ENCODE peak calls at places on chromosomes 4 and X, in ten cellular contexts. One of them, this sample, is unnamed.

GRCh38 chr4:84877051-84877833 is 89.2 kb downstream of the WDFY3 start:
- DNase-seq in HFF-Myc: no peak
- DNase-seq in IMR-90: no peak
- DNase-seq in kidney tubule cell: peak; percentile 50
- DNase-seq in ELR: peak; percentile 66
- DNase-seq in RWPE2: no peak
- DNase-seq in HT1080: peak; percentile 7
- DNase-seq in activated naive CD8-positive, alpha-beta T cell treated with anti-CD3 and anti-CD28 coated beads, Interleukin-2, amount 50 U/mL, for 24 hours: no peak
- DNase-seq in OCI-LY7: no peak
- DNase-seq in NCI-H1694 treated with DMSO at 0.1 percent for 48 hours: no peak
- DNase-seq in this sample: no peak

GRCh38 chrX:11787564-11787963 is 29.5 kb downstream of the MSL3 start:
- DNase-seq in HFF-Myc: no peak
- DNase-seq in IMR-90: peak; percentile 33
- DNase-seq in kidney tubule cell: peak; percentile 60
- DNase-seq in ELR: peak; percentile 13
- DNase-seq in RWPE2: no peak
- DNase-seq in HT1080: no peak
- DNase-seq in activated naive CD8-positive, alpha-beta T cell treated with anti-CD3 and anti-CD28 coated beads, Interleukin-2, amount 50 U/mL, for 24 hours: peak; percentile 80
- DNase-seq in OCI-LY7: peak; percentile 15
- DNase-seq in NCI-H1694 treated with DMSO at 0.1 percent for 48 hours: no peak
- DNase-seq in this sample: peak; percentile 63

GRCh38 chr4:177480796-177481195 is 38.6 kb upstream of the AGA start:
- DNase-seq in HFF-Myc: no peak
- DNase-seq in IMR-90: peak; percentile 93
- DNase-seq in kidney tubule cell: peak; percentile 49
- DNase-seq in ELR: peak; percentile 93
- DNase-seq in RWPE2: no peak
- DNase-seq in HT1080: peak; percentile 42
- DNase-seq in activated naive CD8-positive, alpha-beta T cell treated with anti-CD3 and anti-CD28 coated beads, Interleukin-2, amount 50 U/mL, for 24 hours: no peak
- DNase-seq in OCI-LY7: no peak
- DNase-seq in NCI-H1694 treated with DMSO at 0.1 percent for 48 hours: no peak
- DNase-seq in this sample: no peak

GRCh38 chr4:140109626-140110213 is 44.3 kb downstream of the MAML3 start:
- DNase-seq in HFF-Myc: no peak
- DNase-seq in IMR-90: no peak
- DNase-seq in kidney tubule cell: no peak
- DNase-seq in ELR: no peak
- DNase-seq in RWPE2: no peak
- DNase-seq in HT1080: no peak
- DNase-seq in activated naive CD8-positive, alpha-beta T cell treated with anti-CD3 and anti-CD28 coated beads, Interleukin-2, amount 50 U/mL, for 24 hours: no peak
- DNase-seq in OCI-LY7: no peak
- DNase-seq in NCI-H1694 treated with DMSO at 0.1 percent for 48 hours: no peak
- DNase-seq in this sample: no peak

GRCh38 chr4:3441501-3442459 is at the start of gene HGFAC:
- DNase-seq in HFF-Myc: no peak
- DNase-seq in IMR-90: no peak
- DNase-seq in kidney tubule cell: no peak
- DNase-seq in ELR: no peak
- DNase-seq in RWPE2: no peak
- DNase-seq in HT1080: no peak
- DNase-seq in activated naive CD8-positive, alpha-beta T cell treated with anti-CD3 and anti-CD28 coated beads, Interleukin-2, amount 50 U/mL, for 24 hours: no peak
- DNase-seq in OCI-LY7: no peak
- DNase-seq in NCI-H1694 treated with DMSO at 0.1 percent for 48 hours: no peak
- DNase-seq in this sample: no peak

GRCh38 chrX:27598312-27598711 is 8.2 kb downstream of the DCAF8L2 start:
- DNase-seq in HFF-Myc: no peak
- DNase-seq in IMR-90: no peak
- DNase-seq in kidney tubule cell: no peak
- DNase-seq in ELR: no peak
- DNase-seq in RWPE2: no peak
- DNase-seq in HT1080: no peak
- DNase-seq in activated naive CD8-positive, alpha-beta T cell treated with anti-CD3 and anti-CD28 coated beads, Interleukin-2, amount 50 U/mL, for 24 hours: no peak
- DNase-seq in OCI-LY7: no peak
- DNase-seq in NCI-H1694 treated with DMSO at 0.1 percent for 48 hours: no peak
- DNase-seq in this sample: peak; percentile 37

GRCh38 chr4:123671633-123672404 is 275.2 kb downstream of the SPRY1 start:
- DNase-seq in HFF-Myc: no peak
- DNase-seq in IMR-90: no peak
- DNase-seq in kidney tubule cell: peak; percentile 8
- DNase-seq in ELR: no peak
- DNase-seq in RWPE2: no peak
- DNase-seq in HT1080: no peak
- DNase-seq in activated naive CD8-positive, alpha-beta T cell treated with anti-CD3 and anti-CD28 coated beads, Interleukin-2, amount 50 U/mL, for 24 hours: peak; percentile 23
- DNase-seq in OCI-LY7: no peak
- DNase-seq in NCI-H1694 treated with DMSO at 0.1 percent for 48 hours: no peak
- DNase-seq in this sample: no peak

GRCh38 chrX:12779534-12779933 is 11.7 kb upstream of the PRPS2 start:
- DNase-seq in HFF-Myc: no peak
- DNase-seq in IMR-90: no peak
- DNase-seq in kidney tubule cell: peak; percentile 82
- DNase-seq in ELR: no peak
- DNase-seq in RWPE2: no peak
- DNase-seq in HT1080: no peak
- DNase-seq in activated naive CD8-positive, alpha-beta T cell treated with anti-CD3 and anti-CD28 coated beads, Interleukin-2, amount 50 U/mL, for 24 hours: no peak
- DNase-seq in OCI-LY7: no peak
- DNase-seq in NCI-H1694 treated with DMSO at 0.1 percent for 48 hours: no peak
- DNase-seq in this sample: no peak

GRCh38 chr4:126051709-126052424 is 737.1 kb downstream of the FAT4 start:
- DNase-seq in HFF-Myc: peak; percentile 75
- DNase-seq in IMR-90: peak; percentile 84
- DNase-seq in kidney tubule cell: peak; percentile 3
- DNase-seq in ELR: peak; percentile 46
- DNase-seq in RWPE2: no peak
- DNase-seq in HT1080: peak; percentile 18
- DNase-seq in activated naive CD8-positive, alpha-beta T cell treated with anti-CD3 and anti-CD28 coated beads, Interleukin-2, amount 50 U/mL, for 24 hours: no peak
- DNase-seq in OCI-LY7: no peak
- DNase-seq in NCI-H1694 treated with DMSO at 0.1 percent for 48 hours: no peak
- DNase-seq in this sample: peak; percentile 95

GRCh38 chrX:13658602-13659001 is 5.7 kb downstream of the TCEANC start:
- DNase-seq in HFF-Myc: no peak
- DNase-seq in IMR-90: peak; percentile 73
- DNase-seq in kidney tubule cell: peak; percentile 61
- DNase-seq in ELR: peak; percentile 64
- DNase-seq in RWPE2: no peak
- DNase-seq in HT1080: peak; percentile 23
- DNase-seq in activated naive CD8-positive, alpha-beta T cell treated with anti-CD3 and anti-CD28 coated beads, Interleukin-2, amount 50 U/mL, for 24 hours: no peak
- DNase-seq in OCI-LY7: peak; percentile 65
- DNase-seq in NCI-H1694 treated with DMSO at 0.1 percent for 48 hours: peak; percentile 2
- DNase-seq in this sample: peak; percentile 76

GRCh38 chrX:40746536-40746935 is 11.2 kb upstream of the MED14 start:
- DNase-seq in HFF-Myc: no peak
- DNase-seq in IMR-90: no peak
- DNase-seq in kidney tubule cell: no peak
- DNase-seq in ELR: no peak
- DNase-seq in RWPE2: no peak
- DNase-seq in HT1080: no peak
- DNase-seq in activated naive CD8-positive, alpha-beta T cell treated with anti-CD3 and anti-CD28 coated beads, Interleukin-2, amount 50 U/mL, for 24 hours: no peak
- DNase-seq in OCI-LY7: no peak
- DNase-seq in NCI-H1694 treated with DMSO at 0.1 percent for 48 hours: peak; percentile 80
- DNase-seq in this sample: no peak

GRCh38 chr4:90841676-90842075 is 714.5 kb downstream of the CCSER1 start:
- DNase-seq in HFF-Myc: no peak
- DNase-seq in IMR-90: no peak
- DNase-seq in kidney tubule cell: no peak
- DNase-seq in ELR: no peak
- DNase-seq in RWPE2: no peak
- DNase-seq in HT1080: no peak
- DNase-seq in activated naive CD8-positive, alpha-beta T cell treated with anti-CD3 and anti-CD28 coated beads, Interleukin-2, amount 50 U/mL, for 24 hours: no peak
- DNase-seq in OCI-LY7: no peak
- DNase-seq in NCI-H1694 treated with DMSO at 0.1 percent for 48 hours: no peak
- DNase-seq in this sample: no peak

GRCh38 chrX:150058728-150059127 is 120.4 kb upstream of the EOLA2 start:
- DNase-seq in HFF-Myc: no peak
- DNase-seq in IMR-90: no peak
- DNase-seq in kidney tubule cell: no peak
- DNase-seq in ELR: peak; percentile 6
- DNase-seq in RWPE2: no peak
- DNase-seq in HT1080: no peak
- DNase-seq in activated naive CD8-positive, alpha-beta T cell treated with anti-CD3 and anti-CD28 coated beads, Interleukin-2, amount 50 U/mL, for 24 hours: no peak
- DNase-seq in OCI-LY7: no peak
- DNase-seq in NCI-H1694 treated with DMSO at 0.1 percent for 48 hours: no peak
- DNase-seq in this sample: no peak

GRCh38 chrX:53483838-53484420 is 49.8 kb upstream of the HSD17B10 start:
- DNase-seq in HFF-Myc: no peak
- DNase-seq in IMR-90: peak; percentile 52
- DNase-seq in kidney tubule cell: no peak
- DNase-seq in ELR: peak; percentile 13
- DNase-seq in RWPE2: no peak
- DNase-seq in HT1080: no peak
- DNase-seq in activated naive CD8-positive, alpha-beta T cell treated with anti-CD3 and anti-CD28 coated beads, Interleukin-2, amount 50 U/mL, for 24 hours: no peak
- DNase-seq in OCI-LY7: no peak
- DNase-seq in NCI-H1694 treated with DMSO at 0.1 percent for 48 hours: no peak
- DNase-seq in this sample: no peak

GRCh38 chrX:120647127-120647526 is 17.3 kb upstream of the C1GALT1C1 start:
- DNase-seq in HFF-Myc: no peak
- DNase-seq in IMR-90: no peak
- DNase-seq in kidney tubule cell: no peak
- DNase-seq in ELR: no peak
- DNase-seq in RWPE2: no peak
- DNase-seq in HT1080: peak; percentile 50
- DNase-seq in activated naive CD8-positive, alpha-beta T cell treated with anti-CD3 and anti-CD28 coated beads, Interleukin-2, amount 50 U/mL, for 24 hours: no peak
- DNase-seq in OCI-LY7: no peak
- DNase-seq in NCI-H1694 treated with DMSO at 0.1 percent for 48 hours: no peak
- DNase-seq in this sample: no peak

GRCh38 chr4:91812319-91812718 is 491.4 kb upstream of the GRID2 start:
- DNase-seq in HFF-Myc: no peak
- DNase-seq in IMR-90: no peak
- DNase-seq in kidney tubule cell: no peak
- DNase-seq in ELR: no peak
- DNase-seq in RWPE2: no peak
- DNase-seq in HT1080: no peak
- DNase-seq in activated naive CD8-positive, alpha-beta T cell treated with anti-CD3 and anti-CD28 coated beads, Interleukin-2, amount 50 U/mL, for 24 hours: no peak
- DNase-seq in OCI-LY7: no peak
- DNase-seq in NCI-H1694 treated with DMSO at 0.1 percent for 48 hours: no peak
- DNase-seq in this sample: no peak

GRCh38 chr4:113179996-113180395 is 130.5 kb downstream of the ANK2 start:
- DNase-seq in HFF-Myc: peak; percentile 10
- DNase-seq in IMR-90: peak; percentile 4
- DNase-seq in kidney tubule cell: peak; percentile 31
- DNase-seq in ELR: peak; percentile 51
- DNase-seq in RWPE2: no peak
- DNase-seq in HT1080: peak; percentile 38
- DNase-seq in activated naive CD8-positive, alpha-beta T cell treated with anti-CD3 and anti-CD28 coated beads, Interleukin-2, amount 50 U/mL, for 24 hours: no peak
- DNase-seq in OCI-LY7: no peak
- DNase-seq in NCI-H1694 treated with DMSO at 0.1 percent for 48 hours: no peak
- DNase-seq in this sample: no peak

GRCh38 chr4:7763788-7764187 is 175.9 kb downstream of the AFAP1 start:
- DNase-seq in HFF-Myc: no peak
- DNase-seq in IMR-90: peak; percentile 87
- DNase-seq in kidney tubule cell: peak; percentile 77
- DNase-seq in ELR: peak; percentile 77
- DNase-seq in RWPE2: no peak
- DNase-seq in HT1080: peak; percentile 63
- DNase-seq in activated naive CD8-positive, alpha-beta T cell treated with anti-CD3 and anti-CD28 coated beads, Interleukin-2, amount 50 U/mL, for 24 hours: no peak
- DNase-seq in OCI-LY7: no peak
- DNase-seq in NCI-H1694 treated with DMSO at 0.1 percent for 48 hours: no peak
- DNase-seq in this sample: no peak

GRCh38 chrX:12973561-12974216 is 1.2 kb upstream of the TMSB4X start:
- DNase-seq in HFF-Myc: no peak
- DNase-seq in IMR-90: no peak
- DNase-seq in kidney tubule cell: no peak
- DNase-seq in ELR: no peak
- DNase-seq in RWPE2: no peak
- DNase-seq in HT1080: no peak
- DNase-seq in activated naive CD8-positive, alpha-beta T cell treated with anti-CD3 and anti-CD28 coated beads, Interleukin-2, amount 50 U/mL, for 24 hours: peak; percentile 61
- DNase-seq in OCI-LY7: peak; percentile 63
- DNase-seq in NCI-H1694 treated with DMSO at 0.1 percent for 48 hours: no peak
- DNase-seq in this sample: peak; percentile 66

GRCh38 chr4:6221851-6222760 is 21.8 kb upstream of the JAKMIP1 start:
- DNase-seq in HFF-Myc: no peak
- DNase-seq in IMR-90: no peak
- DNase-seq in kidney tubule cell: no peak
- DNase-seq in ELR: no peak
- DNase-seq in RWPE2: no peak
- DNase-seq in HT1080: no peak
- DNase-seq in activated naive CD8-positive, alpha-beta T cell treated with anti-CD3 and anti-CD28 coated beads, Interleukin-2, amount 50 U/mL, for 24 hours: peak; percentile 26
- DNase-seq in OCI-LY7: no peak
- DNase-seq in NCI-H1694 treated with DMSO at 0.1 percent for 48 hours: no peak
- DNase-seq in this sample: peak; percentile 54

GRCh38 chr4:62548108-62548524 is 1348.0 kb downstream of the ADGRL3 start:
- DNase-seq in HFF-Myc: no peak
- DNase-seq in IMR-90: no peak
- DNase-seq in kidney tubule cell: no peak
- DNase-seq in ELR: peak; percentile 64
- DNase-seq in RWPE2: no peak
- DNase-seq in HT1080: peak; percentile 82
- DNase-seq in activated naive CD8-positive, alpha-beta T cell treated with anti-CD3 and anti-CD28 coated beads, Interleukin-2, amount 50 U/mL, for 24 hours: no peak
- DNase-seq in OCI-LY7: no peak
- DNase-seq in NCI-H1694 treated with DMSO at 0.1 percent for 48 hours: no peak
- DNase-seq in this sample: no peak

GRCh38 chr4:170243662-170244288 is 154.0 kb upstream of the AADAT start:
- DNase-seq in HFF-Myc: no peak
- DNase-seq in IMR-90: no peak
- DNase-seq in kidney tubule cell: peak; percentile 78
- DNase-seq in ELR: peak; percentile 13
- DNase-seq in RWPE2: no peak
- DNase-seq in HT1080: peak; percentile 47
- DNase-seq in activated naive CD8-positive, alpha-beta T cell treated with anti-CD3 and anti-CD28 coated beads, Interleukin-2, amount 50 U/mL, for 24 hours: no peak
- DNase-seq in OCI-LY7: no peak
- DNase-seq in NCI-H1694 treated with DMSO at 0.1 percent for 48 hours: no peak
- DNase-seq in this sample: no peak

GRCh38 chrX:10526442-10526841 is 93.9 kb downstream of the MID1 start:
- DNase-seq in HFF-Myc: no peak
- DNase-seq in IMR-90: peak; percentile 63
- DNase-seq in kidney tubule cell: no peak
- DNase-seq in ELR: peak; percentile 45
- DNase-seq in RWPE2: no peak
- DNase-seq in HT1080: no peak
- DNase-seq in activated naive CD8-positive, alpha-beta T cell treated with anti-CD3 and anti-CD28 coated beads, Interleukin-2, amount 50 U/mL, for 24 hours: no peak
- DNase-seq in OCI-LY7: no peak
- DNase-seq in NCI-H1694 treated with DMSO at 0.1 percent for 48 hours: no peak
- DNase-seq in this sample: no peak

GRCh38 chrX:13131511-13132137 is 87.2 kb upstream of the FAM9C start:
- DNase-seq in HFF-Myc: no peak
- DNase-seq in IMR-90: no peak
- DNase-seq in kidney tubule cell: no peak
- DNase-seq in ELR: peak; percentile 41
- DNase-seq in RWPE2: no peak
- DNase-seq in HT1080: peak; percentile 6
- DNase-seq in activated naive CD8-positive, alpha-beta T cell treated with anti-CD3 and anti-CD28 coated beads, Interleukin-2, amount 50 U/mL, for 24 hours: no peak
- DNase-seq in OCI-LY7: no peak
- DNase-seq in NCI-H1694 treated with DMSO at 0.1 percent for 48 hours: no peak
- DNase-seq in this sample: peak; percentile 36

GRCh38 chrX:40720811-40721210 is 14.5 kb downstream of the MED14 start:
- DNase-seq in HFF-Myc: no peak
- DNase-seq in IMR-90: no peak
- DNase-seq in kidney tubule cell: no peak
- DNase-seq in ELR: no peak
- DNase-seq in RWPE2: no peak
- DNase-seq in HT1080: no peak
- DNase-seq in activated naive CD8-positive, alpha-beta T cell treated with anti-CD3 and anti-CD28 coated beads, Interleukin-2, amount 50 U/mL, for 24 hours: no peak
- DNase-seq in OCI-LY7: no peak
- DNase-seq in NCI-H1694 treated with DMSO at 0.1 percent for 48 hours: no peak
- DNase-seq in this sample: no peak

GRCh38 chr4:8394125-8394524 is 46.4 kb downstream of the ACOX3 start:
- DNase-seq in HFF-Myc: no peak
- DNase-seq in IMR-90: peak; percentile 31
- DNase-seq in kidney tubule cell: peak; percentile 26
- DNase-seq in ELR: no peak
- DNase-seq in RWPE2: no peak
- DNase-seq in HT1080: no peak
- DNase-seq in activated naive CD8-positive, alpha-beta T cell treated with anti-CD3 and anti-CD28 coated beads, Interleukin-2, amount 50 U/mL, for 24 hours: no peak
- DNase-seq in OCI-LY7: no peak
- DNase-seq in NCI-H1694 treated with DMSO at 0.1 percent for 48 hours: peak; percentile 7
- DNase-seq in this sample: peak; percentile 72

GRCh38 chr4:71417150-71417549 is 78.3 kb downstream of the SLC4A4 start:
- DNase-seq in HFF-Myc: no peak
- DNase-seq in IMR-90: peak; percentile 34
- DNase-seq in kidney tubule cell: peak; percentile 83
- DNase-seq in ELR: no peak
- DNase-seq in RWPE2: no peak
- DNase-seq in HT1080: no peak
- DNase-seq in activated naive CD8-positive, alpha-beta T cell treated with anti-CD3 and anti-CD28 coated beads, Interleukin-2, amount 50 U/mL, for 24 hours: no peak
- DNase-seq in OCI-LY7: no peak
- DNase-seq in NCI-H1694 treated with DMSO at 0.1 percent for 48 hours: no peak
- DNase-seq in this sample: no peak

GRCh38 chrX:58025979-58026378 is 115.7 kb upstream of the ZXDA start:
- DNase-seq in HFF-Myc: no peak
- DNase-seq in IMR-90: peak; percentile 25
- DNase-seq in kidney tubule cell: peak; percentile 34
- DNase-seq in ELR: peak; percentile 20
- DNase-seq in RWPE2: no peak
- DNase-seq in HT1080: peak; percentile 2
- DNase-seq in activated naive CD8-positive, alpha-beta T cell treated with anti-CD3 and anti-CD28 coated beads, Interleukin-2, amount 50 U/mL, for 24 hours: peak; percentile 10
- DNase-seq in OCI-LY7: peak; percentile 59
- DNase-seq in NCI-H1694 treated with DMSO at 0.1 percent for 48 hours: peak; percentile 11
- DNase-seq in this sample: peak; percentile 36